ENCODE peak calls at places on chromosomes 3 and 15, in ten cellular contexts. P is fibroblast of villous mesenchyme, Y is GM06990, N is esophagus squamous epithelium, Z is BE2C, M is spleen, A is astrocyte of the spinal cord, T is uterus, W is GM12878, G is heart left ventricle. L is an unnamed sample.

GRCh38 chr15:91853968-91854943 is 748 bp downstream of the SLCO3A1 start:
- DNase-seq in P (peak), Y (no peak), N (no peak), Z (peak), M (peak), A (peak), T (peak), W (no peak), G (peak), L (no peak)

GRCh38 chr15:70093481-70094309 is 4.0 kb downstream of the TLE3 start:
- DNase-seq in P (peak), Y (no peak), N (no peak), Z (no peak), M (peak), A (peak), T (no peak), W (no peak), G (no peak), L (peak)

GRCh38 chr3:184341925-184342324 is 4.5 kb downstream of the FAM131A start:
- DNase-seq in P (no peak), Y (no peak), N (no peak), Z (no peak), M (no peak), A (no peak), T (no peak), W (no peak), G (no peak), L (no peak)

GRCh38 chr15:83204697-83205096 is 2.9 kb downstream of the HDGFL3 start:
- DNase-seq in P (no peak), Y (no peak), N (no peak), Z (no peak), M (no peak), A (no peak), T (no peak), W (no peak), G (no peak), L (no peak)

GRCh38 chr15:64447536-64448315 is 12.7 kb upstream of the ZNF609 start:
- DNase-seq in P (no peak), Y (peak), N (no peak), Z (no peak), M (no peak), A (no peak), T (no peak), W (no peak), G (no peak), L (peak)

GRCh38 chr3:14288168-14288788 is 109.7 kb downstream of the LSM3 start:
- DNase-seq in P (no peak), Y (no peak), N (no peak), Z (no peak), M (no peak), A (no peak), T (no peak), W (no peak), G (no peak), L (no peak)

GRCh38 chr3:14496351-14496750 is 43.8 kb downstream of the GRIP2 start:
- DNase-seq in P (no peak), Y (no peak), N (no peak), Z (no peak), M (peak), A (no peak), T (no peak), W (no peak), G (no peak), L (no peak)

GRCh38 chr3:150170843-150171513 is 200.3 kb upstream of the PFN2 start:
- DNase-seq in P (no peak), Y (no peak), N (no peak), Z (no peak), M (no peak), A (no peak), T (no peak), W (no peak), G (no peak), L (no peak)

GRCh38 chr3:111369953-111370352 is 172.0 kb upstream of the CD96 start:
- DNase-seq in P (no peak), Y (no peak), N (no peak), Z (no peak), M (no peak), A (no peak), T (no peak), W (no peak), G (no peak), L (no peak)

GRCh38 chr3:10783360-10784346 is 32.4 kb upstream of the SLC6A11 start:
- DNase-seq in P (peak), Y (no peak), N (no peak), Z (peak), M (no peak), A (peak), T (no peak), W (no peak), G (no peak), L (peak)

GRCh38 chr3:4720316-4721075 is 227.3 kb downstream of the ITPR1 start:
- DNase-seq in P (peak), Y (no peak), N (no peak), Z (no peak), M (no peak), A (peak), T (peak), W (no peak), G (peak), L (peak)

GRCh38 chr3:133527306-133527705 is 46.2 kb upstream of the CDV3 start:
- DNase-seq in P (peak), Y (no peak), N (no peak), Z (no peak), M (no peak), A (no peak), T (no peak), W (no peak), G (no peak), L (no peak)

GRCh38 chr15:33789141-33789540 is 179.2 kb upstream of the CHRM5 start:
- DNase-seq in P (peak), Y (no peak), N (no peak), Z (no peak), M (no peak), A (peak), T (no peak), W (no peak), G (no peak), L (no peak)

GRCh38 chr3:182325213-182325941 is 467.9 kb upstream of the ATP11B start:
- DNase-seq in P (no peak), Y (peak), N (no peak), Z (no peak), M (no peak), A (peak), T (no peak), W (peak), G (no peak), L (peak)

GRCh38 chr15:92184679-92185230 is 208.9 kb upstream of the ST8SIA2 start:
- DNase-seq in P (no peak), Y (no peak), N (no peak), Z (no peak), M (no peak), A (no peak), T (no peak), W (no peak), G (no peak), L (no peak)

GRCh38 chr3:37290551-37290950 is 116.2 kb upstream of the LRRFIP2 start:
- DNase-seq in P (peak), Y (no peak), N (no peak), Z (no peak), M (no peak), A (peak), T (no peak), W (no peak), G (no peak), L (no peak)

GRCh38 chr3:152724270-152724669 is 110.7 kb upstream of the P2RY1 start:
- DNase-seq in P (no peak), Y (no peak), N (no peak), Z (no peak), M (no peak), A (no peak), T (no peak), W (no peak), G (no peak), L (no peak)

GRCh38 chr3:139969386-139969785 is 34.4 kb downstream of the CLSTN2 start:
- DNase-seq in P (no peak), Y (no peak), N (no peak), Z (no peak), M (no peak), A (no peak), T (no peak), W (no peak), G (no peak), L (no peak)

GRCh38 chr3:95227092-95227491 is 1164.2 kb downstream of the NSUN3 start:
- DNase-seq in P (no peak), Y (no peak), N (no peak), Z (no peak), M (no peak), A (no peak), T (no peak), W (no peak), G (no peak), L (no peak)

GRCh38 chr3:162390891-162391290 is 894.3 kb downstream of the OTOL1 start:
- DNase-seq in P (peak), Y (no peak), N (no peak), Z (no peak), M (no peak), A (peak), T (no peak), W (no peak), G (no peak), L (no peak)

GRCh38 chr3:89180334-89180733 is 72.9 kb downstream of the EPHA3 start:
- DNase-seq in P (no peak), Y (no peak), N (no peak), Z (no peak), M (no peak), A (peak), T (no peak), W (no peak), G (no peak), L (peak)

GRCh38 chr3:124351430-124352142 is 359.7 kb upstream of the ROPN1 start:
- DNase-seq in P (peak), Y (no peak), N (no peak), Z (peak), M (no peak), A (peak), T (no peak), W (no peak), G (peak), L (peak)

GRCh38 chr15:26421065-26421464 is 351.8 kb downstream of the GABRB3 start:
- DNase-seq in P (no peak), Y (no peak), N (no peak), Z (no peak), M (no peak), A (no peak), T (no peak), W (no peak), G (no peak), L (no peak)

DNA sequence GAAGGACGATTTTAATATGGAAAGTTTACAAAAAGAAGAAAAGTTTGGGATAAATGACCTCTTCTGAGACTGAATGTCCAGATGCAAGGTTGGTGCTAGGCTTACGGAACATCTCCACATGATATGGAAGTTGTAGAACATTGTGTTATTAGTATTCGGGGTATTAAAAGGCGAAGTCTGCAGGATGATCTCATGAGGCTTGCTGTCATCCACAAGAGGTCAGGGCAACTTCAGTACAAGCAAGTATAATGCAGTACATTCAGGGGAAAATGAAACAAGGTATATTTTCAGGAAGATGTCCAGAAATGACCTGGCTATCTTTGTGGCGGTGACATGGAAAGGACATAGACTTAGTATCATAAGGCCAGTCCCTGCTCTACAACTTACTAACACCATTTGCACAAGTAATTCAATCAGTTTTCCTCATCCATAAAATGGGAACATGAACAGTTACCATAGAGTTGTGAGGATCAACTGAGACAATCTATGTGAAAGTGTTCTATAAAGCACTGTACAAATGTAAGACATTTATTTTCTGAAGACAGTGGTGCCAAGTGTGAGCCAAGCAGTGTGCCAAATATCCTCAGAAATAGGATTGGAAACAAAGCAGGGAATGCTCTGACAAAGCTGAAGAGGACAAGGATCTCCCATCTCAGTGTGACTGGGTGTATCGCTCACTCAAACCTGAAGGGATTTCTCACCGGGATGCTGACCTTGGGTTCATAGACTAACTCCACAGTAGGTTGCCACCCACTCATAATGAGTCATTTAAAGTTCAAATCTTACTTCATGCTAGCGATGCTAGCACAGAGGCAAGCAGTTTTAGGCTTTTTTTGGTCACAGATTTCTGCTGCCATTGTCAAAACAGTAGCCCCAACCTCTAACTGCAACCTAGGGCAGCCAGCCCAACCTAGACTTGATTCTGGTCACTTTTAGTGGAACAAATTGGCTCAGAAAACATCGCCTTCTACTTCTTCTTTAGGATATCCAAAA is 118.3 kb downstream of the TIGIT start:
- DNase-seq in P (peak), Y (no peak), N (no peak), Z (no peak), M (no peak), A (peak), T (no peak), W (no peak), G (no peak), L (peak)
- TF ChIP-seq CTCF in P (peak), Y (peak), N (no peak), Z (no peak), M (no peak), A (peak), T (no peak), W (no peak), G (no peak), L (no peak)

GRCh38 chr15:97728791-97729190 is 231.7 kb upstream of the ARRDC4 start:
- DNase-seq in P (no peak), Y (no peak), N (no peak), Z (no peak), M (no peak), A (no peak), T (no peak), W (no peak), G (no peak), L (no peak)
- H3K4me3 ChIP-seq in P (no peak), Y (no peak), N (no peak), Z (no peak), M (no peak), A (no peak), T (no peak), W (no peak), G (peak), L (no peak)

DNA sequence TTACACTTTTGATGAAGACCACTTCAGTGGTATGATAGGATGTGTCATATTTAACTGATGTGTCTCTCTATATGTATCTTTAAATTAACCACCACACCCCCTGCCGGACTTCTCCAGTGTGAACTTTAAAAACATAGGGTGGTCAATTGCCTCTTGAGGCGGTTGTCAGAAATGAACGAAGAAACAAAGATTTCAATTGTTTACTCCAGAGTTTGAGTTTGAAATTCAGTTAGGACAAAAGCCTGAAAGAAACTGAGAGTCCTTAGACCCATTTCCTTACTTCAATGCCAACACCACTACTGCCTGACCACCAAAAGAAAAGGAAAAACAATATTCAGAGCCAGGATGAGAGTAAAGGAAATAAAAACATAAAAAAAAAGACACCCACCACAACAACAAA is 40.2 kb downstream of the VGLL3 start:
- DNase-seq in P (no peak), Y (no peak), N (no peak), Z (no peak), M (no peak), A (no peak), T (no peak), W (no peak), G (no peak), L (no peak)
- TF ChIP-seq CTCF in P (no peak), Y (no peak), N (no peak), Z (no peak), M (no peak), A (no peak), T (no peak), W (no peak), G (no peak), L (no peak)

GRCh38 chr15:36888018-36888992 is 212.0 kb downstream of the MEIS2 start:
- DNase-seq in P (no peak), Y (no peak), N (no peak), Z (peak), M (no peak), A (no peak), T (peak), W (no peak), G (no peak), L (no peak)
- H3K4me3 ChIP-seq in P (peak), Y (no peak), N (peak), Z (peak), M (peak), A (peak), T (peak), W (peak), G (peak), L (no peak)

GRCh38 chr15:40873625-40874561 is at the start of gene RHOV:
- DNase-seq in P (peak), Y (peak), N (no peak), Z (peak), M (peak), A (peak), T (no peak), W (no peak), G (peak), L (peak)
- TF ChIP-seq CTCF in P (peak), Y (peak), N (peak), Z (peak), M (no peak), A (peak), T (no peak), W (peak), G (peak), L (peak)